ENCODE peak calls at places on chromosomes 11 and 22, in four cellular contexts. V is thoracic aorta, T is foreskin keratinocyte, H is cardiac fibroblast. Y is an unnamed sample.

GRCh38 chr11:27040302-27041115 is at the start of gene BBOX1:
- DNase-seq in H (peak), T (peak), V (no peak), Y (no peak)

GRCh38 chr11:70569173-70569890 is 171.0 kb downstream of the CTTN start:
- DNase-seq in T (no peak), H (no peak), V (no peak), Y (no peak)

GRCh38 chr11:132910016-132910760 is 622.1 kb downstream of the OPCML start:
- DNase-seq in H (no peak), V (no peak), T (no peak), Y (no peak)

GRCh38 chr11:42243370-42243769 is 783.9 kb upstream of the LRRC4C start:
- DNase-seq in H (no peak), T (no peak), V (no peak), Y (no peak)

GRCh38 chr11:63567044-63567840 is 4.1 kb upstream of the PLAAT2 start:
- DNase-seq in T (peak), H (peak), V (no peak), Y (no peak)

GRCh38 chr22:45952553-45952952 is 24.4 kb downstream of the WNT7B start:
- DNase-seq in T (no peak), V (no peak), H (no peak), Y (no peak)

GRCh38 chr22:29044657-29045176 is 16.9 kb downstream of the C22orf31 start:
- DNase-seq in T (peak), V (no peak), H (peak), Y (no peak)

GRCh38 chr11:100918551-100919500 is 210.8 kb downstream of the PGR start:
- DNase-seq in V (no peak), T (no peak), H (peak), Y (no peak)

GRCh38 chr11:133619973-133620372 is 87.7 kb upstream of the OPCML start:
- DNase-seq in T (no peak), H (no peak), V (no peak), Y (no peak)

GRCh38 chr22:22817468-22818201 is 70.0 kb upstream of the IGLL5 start:
- DNase-seq in H (no peak), T (no peak), V (no peak), Y (no peak)

GRCh38 chr11:23540101-23540561 is 679.9 kb upstream of the CCDC179 start:
- DNase-seq in H (peak), T (peak), V (no peak), Y (no peak)

GRCh38 chr11:30488304-30488998 is 97.7 kb downstream of the MPPED2 start:
- DNase-seq in V (no peak), T (peak), H (peak), Y (no peak)

DNA sequence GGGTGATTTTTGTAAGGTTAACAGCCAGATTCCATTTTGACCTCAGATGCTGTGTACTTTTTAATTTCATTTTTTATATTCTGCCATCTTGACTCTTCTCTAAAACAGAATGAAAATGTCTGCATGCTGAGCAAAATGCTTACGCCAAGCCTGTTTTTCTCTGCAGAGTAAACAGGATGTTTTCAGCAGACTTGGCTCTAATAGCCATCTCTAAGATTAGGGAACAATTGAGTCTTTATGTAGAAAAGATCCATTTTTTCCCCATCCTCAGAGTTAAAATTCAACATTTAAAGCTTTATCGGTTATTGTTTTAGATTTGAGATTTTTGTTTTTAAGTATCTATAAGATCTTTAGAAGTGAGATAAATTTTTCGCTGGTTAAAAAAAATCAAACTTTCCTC is 17.7 kb upstream of the ADSL start:
- DNase-seq in V (no peak), H (no peak), T (no peak), Y (no peak)
- TF ChIP-seq CTCF in V (no peak), H (no peak), T (no peak), Y (no peak)

GRCh38 chr11:839875-840617 is 2.3 kb downstream of the POLR2L start:
- DNase-seq in T (no peak), V (no peak), H (no peak), Y (no peak)
- TF ChIP-seq CTCF in T (peak), V (no peak), H (peak), Y (no peak)

DNA sequence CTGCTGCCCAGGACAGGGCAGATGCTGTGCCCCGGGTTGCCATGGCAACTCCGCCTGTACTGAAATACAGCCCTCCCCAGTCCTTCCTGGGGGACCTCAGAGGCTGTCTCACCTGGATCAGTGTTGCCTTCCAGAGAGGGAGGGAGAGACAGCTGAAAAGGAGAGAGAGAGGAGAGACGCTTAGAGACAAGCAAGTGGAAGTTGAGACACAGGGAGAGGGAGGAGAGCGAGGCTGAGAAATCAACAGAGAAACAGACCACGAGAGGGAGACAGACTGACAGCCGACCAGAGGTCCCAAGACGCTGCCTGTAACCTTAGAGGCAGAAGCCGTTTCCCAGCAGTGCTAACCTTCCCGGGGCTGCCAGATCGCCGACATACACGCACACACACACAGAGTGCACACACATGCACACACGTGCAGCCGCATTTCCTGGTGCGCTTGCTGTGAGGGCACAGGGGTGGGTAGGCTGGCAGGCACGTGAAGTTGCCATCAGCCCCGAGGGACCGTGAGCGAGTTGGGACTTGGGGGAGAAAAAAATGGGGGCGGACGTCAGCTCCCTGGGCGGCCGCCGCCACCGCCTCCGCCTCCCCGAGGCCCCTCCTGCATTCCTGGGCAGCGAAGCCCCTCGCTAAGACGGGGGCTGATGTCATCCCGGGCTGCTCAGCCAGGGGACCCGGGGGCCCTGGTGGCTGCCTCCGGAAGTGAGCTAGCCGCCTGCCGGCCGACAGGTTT is 88.6 kb upstream of the CRYBB3 start:
- DNase-seq in H (peak), T (peak), V (peak), Y (no peak)
- TF ChIP-seq CTCF in H (peak), T (peak), V (peak), Y (no peak)

DNA sequence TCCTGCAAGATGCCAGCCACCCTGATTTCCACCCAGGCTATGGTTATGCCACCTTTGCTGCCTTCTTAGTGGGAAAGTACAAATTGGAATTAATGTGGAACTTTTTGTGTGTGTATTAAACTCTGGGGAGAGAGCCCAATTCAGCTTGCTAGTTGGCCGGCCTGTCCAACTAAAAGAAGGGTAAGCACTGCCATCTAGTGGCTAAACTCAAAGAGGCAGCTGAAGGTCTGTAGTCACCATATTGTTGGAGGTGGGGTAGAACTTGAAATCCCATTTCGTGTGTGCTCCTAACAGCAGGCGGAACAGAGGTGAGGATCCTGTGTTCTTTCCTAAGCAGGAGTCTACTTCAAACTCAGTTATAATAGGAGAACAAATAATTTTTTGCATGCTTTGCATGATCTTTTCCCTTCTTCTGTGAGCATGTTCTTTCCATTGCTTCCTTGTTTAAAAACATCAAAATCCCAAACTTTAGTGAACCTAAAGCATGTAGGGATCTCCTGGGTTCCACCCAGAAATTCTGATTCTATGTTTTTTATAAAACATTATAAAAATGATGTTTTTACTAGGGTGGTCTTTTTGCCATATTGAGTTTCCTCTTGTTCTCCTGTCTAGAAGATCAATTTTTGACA is 138.8 kb upstream of the SORL1-AS1 start:
- DNase-seq in V (peak), H (peak), T (peak), Y (no peak)
- TF ChIP-seq CTCF in V (peak), H (peak), T (peak), Y (no peak)

GRCh38 chr11:108664730-108665525 is at the start of gene DDX10:
- DNase-seq in V (peak), H (peak), T (peak), Y (peak)
- TF ChIP-seq CTCF in V (no peak), H (no peak), T (peak), Y (no peak)

GRCh38 chr11:8092587-8093424 is 11.8 kb downstream of the TUB start:
- DNase-seq in V (peak), T (peak), H (peak), Y (no peak)
- TF ChIP-seq CTCF in V (peak), T (peak), H (peak), Y (no peak)

GRCh38 chr11:19049351-19049750 is 11.2 kb downstream of the MRGPRX2 start:
- DNase-seq in V (no peak), H (no peak), T (no peak), Y (no peak)

GRCh38 chr11:19055905-19056304 is 4.6 kb downstream of the MRGPRX2 start:
- DNase-seq in T (no peak), H (no peak), V (no peak), Y (no peak)

GRCh38 chr11:19053909-19054308 is 6.6 kb downstream of the MRGPRX2 start:
- DNase-seq in V (no peak), H (no peak), T (no peak), Y (no peak)

GRCh38 chr11:19055016-19055415 is 5.5 kb downstream of the MRGPRX2 start:
- DNase-seq in V (no peak), T (no peak), H (no peak), Y (no peak)

GRCh38 chr11:19050281-19050680 is 10.2 kb downstream of the MRGPRX2 start:
- DNase-seq in H (no peak), T (no peak), V (no peak), Y (no peak)
- TF ChIP-seq CTCF in H (no peak), T (no peak), V (no peak), Y (no peak)